ENCODE peak calls at places on chromosomes 2 and 18, in nine cellular contexts. W is HL-60; S is esophagus squamous epithelium; G is Peyer's patch; I is aorta; J is lower lobe of right lung; D is colonic mucosa; L is PC-3; A is CD8-positive, alpha-beta memory T cell. Y is an unnamed sample.

GRCh38 chr2:108612153-108612513 is 77.9 kb downstream of the LIMS1 start:
- DNase-seq in W (no peak), S (no peak), G (peak), I (no peak), J (peak), D (no peak), L (no peak), A (no peak), Y (no peak)

GRCh38 chr2:3575534-3576324 is 669 bp downstream of the RPS7 start:
- DNase-seq in W (peak), S (no peak), G (peak), I (no peak), J (peak), D (peak), L (no peak), A (peak), Y (no peak)

GRCh38 chr18:60019463-60019840 is 119.7 kb downstream of the PMAIP1 start:
- DNase-seq in W (no peak), S (no peak), G (no peak), I (no peak), J (no peak), D (no peak), L (peak), A (no peak), Y (no peak)

GRCh38 chr2:233400341-233400740 is 46.0 kb downstream of the DGKD start:
- DNase-seq in W (no peak), S (no peak), G (peak), I (no peak), J (no peak), D (no peak), L (no peak), A (no peak), Y (no peak)

GRCh38 chr18:58491113-58491696 is 137.7 kb downstream of the ALPK2 start:
- DNase-seq in W (no peak), S (no peak), G (no peak), I (no peak), J (no peak), D (peak), L (no peak), A (no peak), Y (no peak)

GRCh38 chr2:229111744-229112143 is 159.3 kb downstream of the PID1 start:
- DNase-seq in W (no peak), S (no peak), G (no peak), I (no peak), J (no peak), D (no peak), L (no peak), A (no peak), Y (no peak)

GRCh38 chr2:15840969-15841368 is 99.4 kb upstream of the MYCN start:
- DNase-seq in W (no peak), S (no peak), G (no peak), I (no peak), J (no peak), D (no peak), L (no peak), A (no peak), Y (no peak)

GRCh38 chr18:8107426-8107825 is 501.8 kb upstream of the RAB12 start:
- DNase-seq in W (no peak), S (no peak), G (no peak), I (no peak), J (no peak), D (no peak), L (no peak), A (no peak), Y (no peak)

GRCh38 chr2:120598416-120598815 is 137.3 kb upstream of the GLI2 start:
- DNase-seq in W (no peak), S (no peak), G (no peak), I (peak), J (peak), D (no peak), L (no peak), A (no peak), Y (peak)

GRCh38 chr2:39483530-39483929 is 46.4 kb upstream of the MAP4K3 start:
- DNase-seq in W (no peak), S (no peak), G (no peak), I (no peak), J (no peak), D (no peak), L (no peak), A (no peak), Y (no peak)

GRCh38 chr2:226660524-226660923 is 139.1 kb downstream of the IRS1 start:
- DNase-seq in W (peak), S (no peak), G (peak), I (peak), J (no peak), D (peak), L (peak), A (no peak), Y (peak)
- H3K27ac ChIP-seq in W (no peak), S (peak), G (no peak), I (peak), J (peak), D (no peak), L (peak), A (no peak), Y (peak)

DNA sequence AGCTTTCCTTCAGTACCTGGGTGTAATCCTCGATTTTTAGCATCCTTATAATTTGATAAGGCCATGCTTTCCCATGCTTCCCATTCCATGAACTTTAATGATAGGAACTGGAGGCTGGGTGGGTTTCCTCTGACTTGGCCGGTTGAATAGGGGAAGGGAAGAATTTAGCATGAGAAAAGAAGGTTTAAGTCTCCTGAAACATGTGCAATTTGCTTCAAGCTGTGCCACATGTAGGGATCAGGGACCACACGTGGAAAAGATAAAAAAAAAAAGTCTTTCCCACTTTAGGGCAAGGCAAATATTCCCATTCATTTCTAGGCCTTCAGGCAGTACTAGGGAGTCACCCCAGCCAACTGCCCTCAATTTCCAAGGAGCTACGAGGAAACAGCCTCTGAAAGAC is 900.3 kb downstream of the DSC3 start:
- DNase-seq in W (no peak), S (no peak), G (no peak), I (no peak), J (no peak), D (no peak), L (no peak), A (no peak), Y (no peak)
- H3K27ac ChIP-seq in W (no peak), S (no peak), G (no peak), I (no peak), J (no peak), D (no peak), L (no peak), A (no peak), Y (no peak)

DNA sequence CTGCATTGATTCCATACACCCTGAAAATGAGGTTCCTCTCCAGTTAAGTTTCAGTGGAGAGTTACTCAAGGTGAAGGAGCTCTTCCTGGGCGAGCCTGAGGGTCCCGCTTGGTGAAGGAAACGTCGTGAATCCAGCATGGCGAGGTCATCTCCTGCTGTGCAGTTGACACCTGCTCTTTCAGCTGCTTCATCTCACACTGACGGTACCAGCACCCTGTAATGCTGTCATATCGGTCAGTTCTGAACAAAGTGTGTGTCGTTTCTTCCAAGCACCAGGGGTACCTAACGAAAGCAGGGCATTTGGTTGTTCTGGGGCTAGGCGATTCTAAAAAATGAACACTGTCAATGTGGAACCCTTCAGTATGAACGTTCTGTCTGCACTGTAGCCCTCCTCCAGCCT is 52.6 kb downstream of the ITGB1BP1 start:
- DNase-seq in W (no peak), S (no peak), G (no peak), I (no peak), J (no peak), D (no peak), L (no peak), A (no peak), Y (no peak)
- H3K27ac ChIP-seq in W (no peak), S (no peak), G (no peak), I (no peak), J (no peak), D (no peak), L (peak), A (no peak), Y (no peak)

DNA sequence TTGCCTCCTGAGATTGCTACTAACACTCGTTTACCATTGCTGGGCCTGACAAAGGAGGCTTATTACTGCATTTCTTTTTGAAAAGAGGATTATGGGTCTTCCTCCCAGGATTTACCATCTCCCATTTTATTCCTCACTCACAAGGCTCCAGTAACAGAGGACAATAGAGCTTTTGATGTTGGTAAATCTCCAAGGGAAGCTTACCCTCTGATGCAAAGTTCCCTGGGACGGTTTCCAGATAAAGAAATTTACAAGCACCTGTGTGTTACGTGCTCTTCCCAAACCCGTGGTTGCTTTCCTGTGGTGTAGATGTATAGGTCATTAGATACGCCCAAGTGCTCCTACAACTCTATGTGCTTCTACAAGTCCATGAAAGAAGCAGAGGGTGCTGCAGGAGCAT is 17.1 kb downstream of the VSNL1 start:
- DNase-seq in W (no peak), S (no peak), G (no peak), I (no peak), J (no peak), D (peak), L (peak), A (no peak), Y (no peak)
- H3K27ac ChIP-seq in W (no peak), S (no peak), G (no peak), I (no peak), J (no peak), D (peak), L (no peak), A (no peak), Y (no peak)

GRCh38 chr2:54073796-54074195 is 41.6 kb upstream of the ACYP2 start:
- DNase-seq in W (no peak), S (no peak), G (no peak), I (no peak), J (no peak), D (no peak), L (peak), A (no peak), Y (no peak)

GRCh38 chr2:54076577-54076976 is 38.8 kb upstream of the ACYP2 start:
- DNase-seq in W (no peak), S (no peak), G (no peak), I (no peak), J (no peak), D (no peak), L (no peak), A (no peak), Y (no peak)

GRCh38 chr2:54079331-54079730 is 36.1 kb upstream of the ACYP2 start:
- DNase-seq in W (no peak), S (no peak), G (no peak), I (no peak), J (no peak), D (no peak), L (no peak), A (no peak), Y (no peak)

GRCh38 chr2:54074636-54075341 is 40.6 kb upstream of the ACYP2 start:
- DNase-seq in W (no peak), S (no peak), G (no peak), I (no peak), J (no peak), D (no peak), L (peak), A (no peak), Y (no peak)

DNA sequence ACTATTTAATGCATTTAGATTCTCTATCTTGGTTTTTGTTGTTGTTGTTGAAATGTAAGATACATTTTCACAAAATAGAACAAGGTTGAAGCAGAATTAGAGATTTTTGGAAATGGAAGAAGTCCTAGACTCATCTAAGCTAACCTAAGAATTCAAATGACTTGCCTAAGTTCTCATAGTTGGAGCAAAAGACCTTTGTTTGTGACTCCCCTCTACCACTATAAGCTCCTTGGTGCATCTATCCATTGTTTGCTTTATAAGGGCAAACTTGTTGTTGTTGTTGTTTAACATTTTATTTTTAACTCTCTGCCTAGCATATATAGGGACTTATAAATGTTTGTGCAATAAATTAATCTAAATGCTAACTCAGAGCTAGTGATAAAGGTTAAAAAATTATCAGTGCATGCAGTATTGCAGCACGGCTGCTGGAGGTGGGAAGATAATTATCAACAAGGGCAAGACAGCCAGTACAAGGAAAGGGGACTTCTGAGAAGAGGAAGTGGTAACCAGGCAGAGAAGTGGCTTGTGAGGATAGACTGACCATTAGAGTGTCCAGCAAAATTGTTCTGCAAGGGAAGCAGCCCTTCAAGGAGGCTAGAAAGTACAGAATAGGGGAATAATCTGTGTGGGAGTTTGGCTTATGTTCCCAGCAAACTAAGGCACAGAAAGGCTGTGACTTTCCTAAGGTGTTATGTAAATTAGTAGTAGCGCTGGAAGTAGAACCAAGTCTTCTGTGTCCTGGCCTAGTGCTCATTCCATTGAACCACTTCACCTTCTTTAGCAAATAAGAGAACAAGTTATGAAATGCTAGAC is 38.1 kb upstream of the ACYP2 start:
- DNase-seq in W (no peak), S (no peak), G (no peak), I (no peak), J (no peak), D (no peak), L (no peak), A (no peak), Y (no peak)
- H3K27ac ChIP-seq in W (no peak), S (no peak), G (no peak), I (no peak), J (peak), D (no peak), L (no peak), A (peak), Y (no peak)

GRCh38 chr2:167607211-167607610 is 640.2 kb downstream of the STK39 start:
- DNase-seq in W (no peak), S (no peak), G (no peak), I (no peak), J (no peak), D (no peak), L (no peak), A (no peak), Y (no peak)
- H3K27ac ChIP-seq in W (no peak), S (no peak), G (no peak), I (no peak), J (no peak), D (no peak), L (no peak), A (no peak), Y (no peak)

GRCh38 chr2:102356381-102356712 is 751 bp downstream of the IL18R1 start:
- DNase-seq in W (no peak), S (no peak), G (no peak), I (no peak), J (no peak), D (no peak), L (no peak), A (no peak), Y (no peak)
- H3K27ac ChIP-seq in W (no peak), S (peak), G (peak), I (no peak), J (peak), D (peak), L (no peak), A (peak), Y (peak)

DNA sequence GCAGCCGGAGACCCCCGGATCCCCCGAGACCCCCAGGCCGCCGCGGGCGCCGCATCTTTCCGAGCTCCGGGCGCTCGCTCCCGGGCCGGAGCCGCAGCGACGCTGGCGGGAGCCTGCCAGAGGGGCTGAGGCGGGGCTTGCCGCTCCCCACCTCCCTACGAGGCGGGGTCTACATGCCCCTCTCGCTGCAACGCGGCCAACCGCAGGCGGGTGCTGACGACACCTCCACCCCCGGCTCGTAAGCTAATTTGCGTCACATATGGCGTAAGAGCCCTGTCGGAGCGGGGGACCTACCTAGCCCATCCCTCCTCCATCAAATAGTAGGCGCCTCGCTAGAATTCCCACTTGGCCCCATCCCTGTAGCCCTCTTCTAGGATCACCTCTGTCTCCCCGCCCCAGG is at the start of gene PTPRN:
- DNase-seq in W (no peak), S (no peak), G (no peak), I (no peak), J (no peak), D (no peak), L (no peak), A (no peak), Y (no peak)
- H3K27ac ChIP-seq in W (no peak), S (no peak), G (no peak), I (no peak), J (no peak), D (no peak), L (no peak), A (no peak), Y (no peak)

GRCh38 chr2:217801711-217802110 is 201.1 kb downstream of the TNS1 start:
- DNase-seq in W (no peak), S (no peak), G (peak), I (peak), J (no peak), D (no peak), L (no peak), A (no peak), Y (peak)
- H3K27ac ChIP-seq in W (no peak), S (peak), G (no peak), I (no peak), J (peak), D (no peak), L (no peak), A (no peak), Y (peak)

GRCh38 chr2:37894047-37894446 is 31.0 kb upstream of the RMDN2 start:
- DNase-seq in W (no peak), S (no peak), G (no peak), I (no peak), J (no peak), D (no peak), L (no peak), A (no peak), Y (no peak)

GRCh38 chr2:37894601-37895000 is 30.5 kb upstream of the RMDN2 start:
- DNase-seq in W (no peak), S (no peak), G (no peak), I (no peak), J (no peak), D (no peak), L (no peak), A (no peak), Y (no peak)

GRCh38 chr2:37892436-37893114 is 32.5 kb upstream of the RMDN2 start:
- DNase-seq in W (peak), S (no peak), G (no peak), I (no peak), J (no peak), D (no peak), L (no peak), A (peak), Y (no peak)

GRCh38 chr2:37891846-37892435 is 33.1 kb upstream of the RMDN2 start:
- DNase-seq in W (no peak), S (no peak), G (no peak), I (no peak), J (no peak), D (no peak), L (no peak), A (no peak), Y (no peak)

DNA sequence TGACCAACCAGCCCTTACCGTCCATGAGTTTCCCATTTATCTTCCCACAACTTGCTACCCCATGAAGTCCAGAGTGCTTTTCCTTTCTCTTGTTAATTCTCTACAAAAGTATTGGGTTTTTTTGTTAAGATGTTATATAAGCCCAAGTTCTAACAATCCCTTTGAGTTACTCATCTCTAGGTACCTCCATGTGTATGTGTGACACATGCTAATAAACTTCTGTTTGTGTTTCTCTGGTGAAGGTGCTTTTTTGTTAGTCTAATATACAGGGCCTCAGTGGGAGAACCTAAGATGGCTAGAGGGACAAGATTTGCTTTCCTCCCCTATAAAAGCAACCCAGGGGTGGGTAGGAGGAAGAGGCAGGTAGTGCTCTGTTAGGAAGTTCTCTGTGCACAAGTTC is 31.8 kb upstream of the RMDN2 start:
- DNase-seq in W (no peak), S (no peak), G (no peak), I (no peak), J (no peak), D (no peak), L (peak), A (no peak), Y (no peak)
- H3K27ac ChIP-seq in W (peak), S (no peak), G (peak), I (no peak), J (peak), D (no peak), L (no peak), A (no peak), Y (no peak)

Y was measured in left ventricle myocardium inferior.